ENCODE peak calls at places on chromosomes 2 and 18, in nine cellular contexts. One of them, this sample, is unnamed.

GRCh38 chr2:218999881-219000568 is 6.8 kb upstream of the CRYBA2 start:
- DNase-seq in CD4-positive, alpha-beta memory T cell: no peak
- DNase-seq in neural crest cell: no peak
- DNase-seq in HFF-Myc: no peak
- DNase-seq in H7: peak
- DNase-seq in GM12865: no peak
- DNase-seq in T-helper 17 cell: no peak
- DNase-seq in left ventricle myocardium inferior: no peak
- DNase-seq in NCI-H1048: no peak
- DNase-seq in this sample: no peak

GRCh38 chr2:101766871-101767739 is 69.6 kb downstream of the MAP4K4 start:
- DNase-seq in CD4-positive, alpha-beta memory T cell: no peak
- DNase-seq in neural crest cell: no peak
- DNase-seq in HFF-Myc: peak
- DNase-seq in H7: no peak
- DNase-seq in GM12865: no peak
- DNase-seq in T-helper 17 cell: no peak
- DNase-seq in left ventricle myocardium inferior: no peak
- DNase-seq in NCI-H1048: no peak
- DNase-seq in this sample: no peak

GRCh38 chr2:64212346-64212745 is 68.1 kb upstream of the PELI1 start:
- DNase-seq in CD4-positive, alpha-beta memory T cell: peak
- DNase-seq in neural crest cell: no peak
- DNase-seq in HFF-Myc: no peak
- DNase-seq in H7: no peak
- DNase-seq in GM12865: peak
- DNase-seq in T-helper 17 cell: no peak
- DNase-seq in left ventricle myocardium inferior: no peak
- DNase-seq in NCI-H1048: no peak
- DNase-seq in this sample: no peak

GRCh38 chr2:6290626-6291025 is 575.1 kb downstream of the CMPK2 start:
- DNase-seq in CD4-positive, alpha-beta memory T cell: no peak
- DNase-seq in neural crest cell: no peak
- DNase-seq in HFF-Myc: no peak
- DNase-seq in H7: no peak
- DNase-seq in GM12865: no peak
- DNase-seq in T-helper 17 cell: no peak
- DNase-seq in left ventricle myocardium inferior: no peak
- DNase-seq in NCI-H1048: no peak
- DNase-seq in this sample: no peak

GRCh38 chr18:3037423-3037915 is 24.5 kb upstream of the LPIN2 start:
- DNase-seq in CD4-positive, alpha-beta memory T cell: no peak
- DNase-seq in neural crest cell: no peak
- DNase-seq in HFF-Myc: peak
- DNase-seq in H7: no peak
- DNase-seq in GM12865: peak
- DNase-seq in T-helper 17 cell: no peak
- DNase-seq in left ventricle myocardium inferior: no peak
- DNase-seq in NCI-H1048: no peak
- DNase-seq in this sample: no peak

GRCh38 chr2:236194786-236195185 is 26.6 kb upstream of the GBX2 start:
- DNase-seq in CD4-positive, alpha-beta memory T cell: no peak
- DNase-seq in neural crest cell: no peak
- DNase-seq in HFF-Myc: no peak
- DNase-seq in H7: no peak
- DNase-seq in GM12865: no peak
- DNase-seq in T-helper 17 cell: no peak
- DNase-seq in left ventricle myocardium inferior: no peak
- DNase-seq in NCI-H1048: no peak
- DNase-seq in this sample: no peak

GRCh38 chr18:62524443-62525200 is 1.8 kb downstream of the ZCCHC2 start:
- DNase-seq in CD4-positive, alpha-beta memory T cell: peak
- DNase-seq in neural crest cell: peak
- DNase-seq in HFF-Myc: no peak
- DNase-seq in H7: peak
- DNase-seq in GM12865: peak
- DNase-seq in T-helper 17 cell: peak
- DNase-seq in left ventricle myocardium inferior: peak
- DNase-seq in NCI-H1048: peak
- DNase-seq in this sample: peak

GRCh38 chr2:9594361-9595063 is 36.3 kb downstream of the YWHAQ start:
- DNase-seq in CD4-positive, alpha-beta memory T cell: no peak
- DNase-seq in neural crest cell: no peak
- DNase-seq in HFF-Myc: no peak
- DNase-seq in H7: no peak
- DNase-seq in GM12865: peak
- DNase-seq in T-helper 17 cell: no peak
- DNase-seq in left ventricle myocardium inferior: no peak
- DNase-seq in NCI-H1048: peak
- DNase-seq in this sample: peak

GRCh38 chr18:38241736-38242135 is 676.1 kb upstream of the CELF4 start:
- DNase-seq in CD4-positive, alpha-beta memory T cell: no peak
- DNase-seq in neural crest cell: no peak
- DNase-seq in HFF-Myc: no peak
- DNase-seq in H7: no peak
- DNase-seq in GM12865: no peak
- DNase-seq in T-helper 17 cell: no peak
- DNase-seq in left ventricle myocardium inferior: no peak
- DNase-seq in NCI-H1048: no peak
- DNase-seq in this sample: no peak

GRCh38 chr2:129233751-129234406 is 745.6 kb upstream of the RAB6C start:
- DNase-seq in CD4-positive, alpha-beta memory T cell: no peak
- DNase-seq in neural crest cell: no peak
- DNase-seq in HFF-Myc: no peak
- DNase-seq in H7: peak
- DNase-seq in GM12865: no peak
- DNase-seq in T-helper 17 cell: no peak
- DNase-seq in left ventricle myocardium inferior: no peak
- DNase-seq in NCI-H1048: no peak
- DNase-seq in this sample: no peak

GRCh38 chr2:73892631-73893329 is at the start of gene ACTG2:
- DNase-seq in CD4-positive, alpha-beta memory T cell: no peak
- DNase-seq in neural crest cell: no peak
- DNase-seq in HFF-Myc: no peak
- DNase-seq in H7: no peak
- DNase-seq in GM12865: no peak
- DNase-seq in T-helper 17 cell: no peak
- DNase-seq in left ventricle myocardium inferior: no peak
- DNase-seq in NCI-H1048: no peak
- DNase-seq in this sample: peak

GRCh38 chr2:9631976-9632700 is 1.3 kb upstream of the YWHAQ start:
- DNase-seq in CD4-positive, alpha-beta memory T cell: no peak
- DNase-seq in neural crest cell: no peak
- DNase-seq in HFF-Myc: no peak
- DNase-seq in H7: peak
- DNase-seq in GM12865: no peak
- DNase-seq in T-helper 17 cell: no peak
- DNase-seq in left ventricle myocardium inferior: peak
- DNase-seq in NCI-H1048: no peak
- DNase-seq in this sample: no peak

GRCh38 chr2:3712424-3712823 is 9.0 kb downstream of the DCDC2C start:
- DNase-seq in CD4-positive, alpha-beta memory T cell: no peak
- DNase-seq in neural crest cell: no peak
- DNase-seq in HFF-Myc: no peak
- DNase-seq in H7: no peak
- DNase-seq in GM12865: no peak
- DNase-seq in T-helper 17 cell: no peak
- DNase-seq in left ventricle myocardium inferior: no peak
- DNase-seq in NCI-H1048: no peak
- DNase-seq in this sample: peak

GRCh38 chr2:145321344-145321743 is 801.4 kb upstream of the ZEB2 start:
- DNase-seq in CD4-positive, alpha-beta memory T cell: no peak
- DNase-seq in neural crest cell: no peak
- DNase-seq in HFF-Myc: no peak
- DNase-seq in H7: no peak
- DNase-seq in GM12865: no peak
- DNase-seq in T-helper 17 cell: no peak
- DNase-seq in left ventricle myocardium inferior: no peak
- DNase-seq in NCI-H1048: no peak
- DNase-seq in this sample: no peak

GRCh38 chr2:178514664-178515063 is 34.4 kb downstream of the PLEKHA3 start:
- DNase-seq in CD4-positive, alpha-beta memory T cell: peak
- DNase-seq in neural crest cell: no peak
- DNase-seq in HFF-Myc: peak
- DNase-seq in H7: no peak
- DNase-seq in GM12865: peak
- DNase-seq in T-helper 17 cell: no peak
- DNase-seq in left ventricle myocardium inferior: no peak
- DNase-seq in NCI-H1048: no peak
- DNase-seq in this sample: no peak

GRCh38 chr2:196131384-196131861 is 40.0 kb downstream of the STK17B start:
- DNase-seq in CD4-positive, alpha-beta memory T cell: peak
- DNase-seq in neural crest cell: no peak
- DNase-seq in HFF-Myc: no peak
- DNase-seq in H7: peak
- DNase-seq in GM12865: peak
- DNase-seq in T-helper 17 cell: peak
- DNase-seq in left ventricle myocardium inferior: no peak
- DNase-seq in NCI-H1048: peak
- DNase-seq in this sample: no peak

This sample was measured in breast epithelium.